ENCODE peak calls at places on chromosomes 7 and 10, in six cellular contexts. R, V, H, B, I and J are unnamed samples.

GRCh38 chr7:130752424-130752823 is 18.4 kb upstream of the KLF14 start:
- DNase-seq in R (no peak), V (no peak), B (no peak), H (no peak), I (no peak), J (no peak)

GRCh38 chr7:125814030-125814535 is 884.5 kb upstream of the POT1 start:
- DNase-seq in I (no peak), H (no peak), B (no peak), R (no peak), V (no peak), J (no peak)

GRCh38 chr7:464712-465461 is 54.8 kb downstream of the PDGFA start:
- DNase-seq in B (peak; percentile 9), V (no peak), R (peak; percentile 23), I (peak; percentile 42), H (no peak), J (peak; percentile 9)

GRCh38 chr7:94289071-94289470 is 105.6 kb upstream of the COL1A2 start:
- DNase-seq in H (peak; percentile 13), V (peak; percentile 41), I (peak; percentile 72), R (peak; percentile 29), B (no peak), J (no peak)

GRCh38 chr10:113764598-113764997 is 13.1 kb downstream of the PLEKHS1 start:
- DNase-seq in R (no peak), I (no peak), B (no peak), V (no peak), H (no peak), J (no peak)

GRCh38 chr7:24884401-24884800 is 95.6 kb downstream of the OSBPL3 start:
- DNase-seq in B (no peak), H (no peak), V (no peak), R (no peak), I (no peak), J (no peak)

GRCh38 chr10:14587540-14588083 is 187.1 kb downstream of the FAM107B start:
- DNase-seq in R (no peak), B (no peak), I (no peak), H (no peak), V (no peak), J (no peak)

GRCh38 chr7:151520419-151521229 is 929 bp upstream of the RHEB start:
- DNase-seq in R (peak; percentile 49), I (peak; percentile 71), V (peak; percentile 15), H (peak; percentile 61), B (peak; percentile 44), J (no peak)

GRCh38 chr10:31151301-31151700 is 119.6 kb upstream of the ZNF438 start:
- DNase-seq in H (peak; percentile 27), I (no peak), B (no peak), R (no peak), V (no peak), J (no peak)

GRCh38 chr7:20561466-20561865 is 54.0 kb upstream of the ABCB5 start:
- DNase-seq in R (no peak), B (no peak), V (no peak), I (no peak), H (no peak), J (no peak)

GRCh38 chr7:92158660-92159575 is 20.0 kb downstream of the LRRD1 start:
- DNase-seq in V (no peak), B (no peak), I (no peak), R (no peak), H (peak; percentile 7), J (no peak)

GRCh38 chr10:4291995-4292394 is 507.0 kb upstream of the KLF6 start:
- DNase-seq in I (no peak), H (no peak), B (no peak), R (no peak), V (no peak), J (no peak)

GRCh38 chr7:8822595-8822994 is 389.2 kb downstream of the NXPH1 start:
- DNase-seq in H (no peak), V (no peak), R (no peak), I (no peak), B (no peak), J (no peak)

GRCh38 chr7:127940365-127941160 is 90.7 kb downstream of the LRRC4 start:
- DNase-seq in V (no peak), B (no peak), H (no peak), R (no peak), I (no peak), J (no peak)

GRCh38 chr10:111146025-111146640 is 69.3 kb downstream of the ADRA2A start:
- DNase-seq in V (no peak), B (no peak), I (peak; percentile 36), R (no peak), H (no peak), J (no peak)

GRCh38 chr7:1592299-1592842 is 22.5 kb upstream of the PSMG3 start:
- DNase-seq in I (no peak), H (no peak), R (no peak), V (no peak), B (peak; percentile 28), J (no peak)

GRCh38 chr7:1593904-1594421 is 24.1 kb upstream of the PSMG3 start:
- DNase-seq in H (no peak), R (no peak), I (no peak), V (no peak), B (no peak), J (no peak)

GRCh38 chr7:1591876-1592275 is 22.0 kb upstream of the PSMG3 start:
- DNase-seq in V (no peak), H (no peak), I (no peak), B (no peak), R (no peak), J (no peak)

GRCh38 chr7:1595027-1595426 is 25.2 kb upstream of the PSMG3 start:
- DNase-seq in B (no peak), V (no peak), H (no peak), R (no peak), I (no peak), J (no peak)

DNA sequence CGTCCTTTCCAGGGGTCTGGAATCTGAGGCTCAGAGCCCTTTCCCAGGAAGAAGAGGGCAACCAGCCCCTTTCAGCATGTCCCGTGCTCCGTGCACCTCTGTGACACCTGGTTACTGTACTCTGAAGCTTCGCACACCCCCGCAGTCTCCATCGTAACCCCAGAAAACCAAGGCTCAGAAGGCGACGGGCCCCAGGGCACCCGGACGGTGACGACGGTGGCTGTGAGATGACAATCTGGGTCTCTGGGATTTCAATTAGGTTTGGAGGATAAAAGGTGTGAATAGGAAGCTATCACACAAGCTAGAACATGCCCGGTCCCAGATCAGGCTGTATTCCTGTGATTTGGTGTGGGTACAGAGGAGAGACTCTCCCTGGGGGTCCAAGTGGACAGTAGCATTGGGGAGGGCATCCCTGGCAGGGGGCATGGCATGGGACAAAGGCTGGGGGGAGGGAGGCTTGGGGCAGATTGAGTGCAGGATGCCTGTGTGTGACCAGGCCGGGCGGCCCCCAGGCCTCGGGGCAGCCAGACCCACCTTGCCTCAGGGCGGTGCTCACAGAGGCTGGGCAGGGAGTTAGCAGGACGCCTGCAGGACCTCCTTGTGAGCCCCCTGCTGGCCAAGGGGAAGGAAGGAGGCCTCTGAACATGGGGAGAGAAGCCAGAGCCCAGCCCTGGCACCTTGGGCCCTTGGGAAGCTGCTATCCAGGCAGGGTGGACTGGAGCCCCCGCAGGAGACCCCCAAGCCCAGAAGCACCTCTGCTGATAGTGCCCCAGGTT is 23.4 kb upstream of the PSMG3 start:
- DNase-seq in I (no peak), V (no peak), H (peak; percentile 21), B (peak; percentile 25), R (no peak), J (no peak)
- TF ChIP-seq CTCF in I (peak; percentile 20), V (peak; percentile 47), H (peak; percentile 45), B (no peak), R (no peak), J (no peak)

GRCh38 chr10:124566981-124567835 is 105.6 kb downstream of the LHPP start:
- DNase-seq in H (no peak), V (no peak), R (no peak), B (no peak), I (no peak), J (no peak)

GRCh38 chr10:124566222-124566888 is 104.7 kb downstream of the LHPP start:
- DNase-seq in B (no peak), I (no peak), R (no peak), H (no peak), V (no peak), J (no peak)

GRCh38 chr10:124564881-124565280 is 103.3 kb downstream of the LHPP start:
- DNase-seq in R (no peak), V (no peak), H (no peak), I (no peak), B (no peak), J (no peak)

GRCh38 chr10:124563320-124563719 is 101.7 kb downstream of the LHPP start:
- DNase-seq in B (no peak), V (no peak), I (no peak), R (no peak), H (no peak), J (no peak)

DNA sequence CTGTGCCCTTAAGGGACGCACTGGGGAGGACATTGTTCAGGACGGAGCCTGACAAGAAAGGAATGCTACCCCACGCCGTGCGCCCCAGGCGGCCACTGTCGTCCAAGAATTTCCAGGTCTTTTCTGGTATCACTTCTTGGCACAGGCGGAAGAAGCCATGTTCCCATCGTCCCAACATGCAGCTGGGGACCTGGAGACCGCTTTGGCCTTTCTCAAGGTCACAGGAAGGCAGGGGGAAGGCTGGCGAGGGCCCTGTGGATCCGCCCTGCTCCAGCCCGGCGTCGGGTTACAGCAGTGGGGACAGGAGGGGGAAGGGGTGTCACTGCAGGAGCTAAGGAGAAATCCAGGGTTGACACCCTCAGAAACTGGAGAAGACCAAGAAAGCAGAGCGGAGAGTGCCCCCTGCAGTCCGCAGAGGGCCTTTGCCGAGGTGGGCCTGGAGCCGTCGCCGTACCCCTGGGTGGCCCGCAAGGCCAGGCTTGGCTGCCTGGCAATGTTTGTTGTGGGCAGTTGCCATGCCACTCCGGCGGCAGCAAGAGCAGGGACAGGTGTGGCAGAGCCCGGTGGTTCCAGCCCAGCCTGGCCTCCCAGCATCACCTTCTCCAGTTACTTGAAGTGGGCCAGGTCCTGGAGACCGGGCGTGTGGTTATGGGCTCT is 104.1 kb downstream of the LHPP start:
- DNase-seq in I (peak; percentile 88), B (no peak), R (no peak), H (peak; percentile 18), V (no peak), J (no peak)
- TF ChIP-seq CTCF in I (peak; percentile 70), B (no peak), R (peak; percentile 30), H (peak; percentile 35), V (peak; percentile 60), J (no peak)

DNA sequence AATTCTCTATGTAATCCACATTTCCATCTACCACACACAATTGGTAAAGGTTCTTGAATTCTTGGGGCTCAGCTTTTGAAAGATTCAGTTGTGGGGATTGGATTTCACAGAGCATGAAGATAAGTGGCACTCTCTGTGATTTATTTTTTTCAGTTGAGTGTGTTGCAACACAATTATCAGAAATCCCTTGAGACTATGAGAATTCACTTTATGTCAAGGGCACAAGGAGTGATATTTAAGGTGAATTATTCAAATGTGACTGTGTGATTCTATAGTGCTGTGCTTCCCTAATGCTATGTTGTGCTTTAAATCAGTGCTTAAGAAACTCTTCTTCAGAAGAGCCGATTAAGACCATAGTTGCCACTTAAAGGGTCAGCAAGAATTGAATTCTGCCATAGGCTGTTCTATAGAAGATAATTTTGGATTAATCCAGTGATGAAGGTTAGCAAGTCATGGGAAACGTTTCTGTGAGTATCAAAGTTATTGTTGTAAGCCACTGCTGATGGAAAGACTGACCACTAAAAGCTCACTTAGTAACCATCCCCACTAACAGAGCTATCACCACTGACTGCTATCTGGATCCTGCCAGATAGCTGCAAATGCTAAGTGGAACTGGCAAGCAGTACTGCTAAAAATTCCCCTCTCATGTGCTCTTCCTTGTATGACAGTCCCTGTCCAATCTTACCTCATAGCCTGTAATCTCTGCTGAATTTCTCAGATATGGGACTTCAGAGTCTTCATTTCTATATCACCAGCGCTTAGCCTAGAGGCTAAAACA is 134.0 kb upstream of the SEMA3D start:
- DNase-seq in V (no peak), R (no peak), H (no peak), I (no peak), B (no peak), J (no peak)
- TF ChIP-seq CTCF in V (no peak), R (no peak), H (no peak), I (no peak), B (no peak), J (no peak)

GRCh38 chr7:134845461-134845860 is 66.0 kb downstream of the CALD1 start:
- DNase-seq in V (no peak), H (peak; percentile 58), I (no peak), B (no peak), R (no peak), J (no peak)
- TF ChIP-seq CTCF in V (peak; percentile 33), H (peak; percentile 62), I (peak; percentile 48), B (no peak), R (no peak), J (no peak)